ENCODE peak calls at places on chromosomes 3 and 15, in six cellular contexts. H, S, Z, D, R and J are unnamed samples.

GRCh38 chr3:46701211-46701939 is at the start of gene TMIE:
- DNase-seq in Z (no peak), S (no peak), D (no peak), H (peak), R (no peak), J (no peak)

GRCh38 chr3:156548041-156548687 is 6.8 kb downstream of the SSR3 start:
- DNase-seq in Z (no peak), R (no peak), S (no peak), H (no peak), D (no peak), J (no peak)

GRCh38 chr15:31427411-31427810 is 100.8 kb downstream of the KLF13 start:
- DNase-seq in Z (no peak), H (no peak), D (no peak), R (no peak), S (no peak), J (no peak)

GRCh38 chr3:169668957-169669681 is 5.6 kb upstream of the MECOM start:
- DNase-seq in D (peak), R (no peak), S (peak), Z (no peak), H (peak), J (peak)

GRCh38 chr3:109328202-109328601 is 9.1 kb downstream of the DPPA4 start:
- DNase-seq in D (no peak), R (no peak), Z (no peak), H (no peak), S (no peak), J (no peak)

GRCh38 chr3:30401971-30402370 is 204.4 kb upstream of the TGFBR2 start:
- DNase-seq in S (no peak), Z (no peak), R (no peak), D (peak), H (no peak), J (no peak)

GRCh38 chr15:65660927-65661326 is 39.2 kb downstream of the SLC24A1 start:
- DNase-seq in R (no peak), Z (no peak), H (no peak), S (no peak), D (no peak), J (no peak)

GRCh38 chr3:143697975-143698374 is 150.3 kb downstream of the SLC9A9 start:
- DNase-seq in S (no peak), R (no peak), D (no peak), Z (no peak), H (no peak), J (peak)

GRCh38 chr3:112116777-112117186 is 16.3 kb downstream of the GCSAM start:
- DNase-seq in D (no peak), H (no peak), Z (no peak), R (no peak), S (peak), J (no peak)

GRCh38 chr15:91784973-91785709 is 68.4 kb upstream of the SLCO3A1 start:
- DNase-seq in Z (no peak), H (no peak), D (peak), S (no peak), R (no peak), J (no peak)

GRCh38 chr15:100879046-100879445 is 585 bp upstream of the ALDH1A3 start:
- DNase-seq in H (no peak), S (no peak), D (no peak), R (no peak), Z (no peak), J (no peak)

GRCh38 chr15:90845201-90845949 is 23.0 kb upstream of the FURIN start:
- DNase-seq in S (no peak), D (peak), R (no peak), Z (no peak), H (no peak), J (no peak)

GRCh38 chr3:16430717-16431630 is 82.5 kb downstream of the RFTN1 start:
- DNase-seq in Z (no peak), R (no peak), S (no peak), H (no peak), D (no peak), J (no peak)

GRCh38 chr3:132183811-132184210 is 133.4 kb upstream of the ACP3 start:
- DNase-seq in S (no peak), R (no peak), D (no peak), Z (no peak), H (no peak), J (no peak)

GRCh38 chr3:65334045-65334665 is 646.4 kb upstream of the ADAMTS9 start:
- DNase-seq in D (peak), Z (no peak), H (no peak), R (no peak), S (no peak), J (no peak)

GRCh38 chr3:69354948-69355347 is 30.9 kb downstream of the FRMD4B start:
- DNase-seq in D (no peak), H (no peak), S (no peak), Z (no peak), R (no peak), J (no peak)

GRCh38 chr3:37028329-37028728 is 35.0 kb downstream of the MLH1 start:
- DNase-seq in R (no peak), S (no peak), Z (no peak), D (no peak), H (no peak), J (no peak)

GRCh38 chr3:110886514-110886913 is 185.1 kb upstream of the NECTIN3 start:
- DNase-seq in H (no peak), R (no peak), D (peak), S (no peak), Z (no peak), J (no peak)